ENCODE peak calls at places on chromosome 19, in five cellular contexts. E is NCI-H2081; U is activated naive CD8-positive, alpha-beta T cell treated with anti-CD3 and anti-CD28 coated beads, Interleukin-2, amount 50 U/mL, for 24 hours; Z is aorta; M is Right ventricle myocardium superior. V is an unnamed sample.

GRCh38 chr19:54420383-54421168 is 5.3 kb downstream of the TTYH1 start:
- DNase-seq in E (no peak), Z (no peak), M (peak; percentile 56), U (no peak), V (no peak)

GRCh38 chr19:42589792-42590191 is 4.9 kb downstream of the CEACAM8 start:
- DNase-seq in E (no peak), M (no peak), Z (no peak), U (no peak), V (no peak)

GRCh38 chr19:38218204-38218603 is 5.8 kb downstream of the DPF1 start:
- DNase-seq in Z (no peak), E (no peak), U (no peak), M (no peak), V (no peak)

GRCh38 chr19:370641-371330 is 26.2 kb upstream of the MIER2 start:
- DNase-seq in U (no peak), Z (peak; percentile 24), M (peak; percentile 26), E (no peak), V (no peak)

GRCh38 chr19:34220472-34221063 is 33.8 kb upstream of the GARRE1 start:
- DNase-seq in E (peak; percentile 60), U (peak; percentile 78), M (no peak), Z (peak; percentile 68), V (peak; percentile 25)

GRCh38 chr19:33684550-33685303 is 63.0 kb downstream of the CHST8 start:
- DNase-seq in Z (peak; percentile 11), E (no peak), M (no peak), U (no peak), V (no peak)

GRCh38 chr19:18933297-18933696 is 7.7 kb downstream of the HOMER3 start:
- DNase-seq in M (no peak), U (no peak), Z (no peak), E (no peak), V (no peak)

GRCh38 chr19:46271488-46272197 is 25.2 kb upstream of the HIF3A start:
- DNase-seq in M (no peak), U (peak; percentile 15), E (no peak), Z (no peak), V (no peak)

GRCh38 chr19:2282062-2282861 is at the start of gene PEAK3:
- DNase-seq in Z (peak; percentile 90), E (no peak), U (peak; percentile 53), M (peak; percentile 91), V (no peak)

GRCh38 chr19:24074720-24075119 is 12.3 kb upstream of the ZNF254 start:
- DNase-seq in Z (no peak), U (no peak), M (no peak), E (no peak), V (no peak)

GRCh38 chr19:45352471-45352870 is 11.9 kb downstream of the KLC3 start:
- DNase-seq in E (no peak), Z (no peak), M (no peak), U (no peak), V (no peak)

GRCh38 chr19:50301607-50301971 is 27.6 kb downstream of the KCNC3 start:
- DNase-seq in U (no peak), E (no peak), Z (no peak), M (no peak), V (no peak)

GRCh38 chr19:21698215-21698614 is 69.2 kb downstream of the ZNF100 start:
- DNase-seq in U (no peak), Z (no peak), E (no peak), M (no peak), V (no peak)

GRCh38 chr19:15850385-15850784 is 34.9 kb upstream of the OR10H1 start:
- DNase-seq in Z (no peak), E (no peak), M (no peak), U (no peak), V (no peak)

GRCh38 chr19:35256566-35256965 is 7.8 kb downstream of the LSR start:
- DNase-seq in M (no peak), Z (no peak), U (no peak), E (no peak), V (no peak)

GRCh38 chr19:31639306-31639705 is 290.1 kb upstream of the TSHZ3 start:
- DNase-seq in Z (no peak), U (no peak), E (no peak), M (no peak), V (no peak)

GRCh38 chr19:50485284-50485955 is 8.8 kb upstream of the GARIN5A start:
- DNase-seq in U (no peak), Z (no peak), E (no peak), M (peak; percentile 10), V (no peak)

GRCh38 chr19:49997709-49998108 is 27.5 kb downstream of the VRK3 start:
- DNase-seq in Z (no peak), U (peak; percentile 18), E (peak; percentile 12), M (no peak), V (no peak)

GRCh38 chr19:34480491-34480890 is 1.1 kb upstream of the WTIP start:
- DNase-seq in U (no peak), E (no peak), M (no peak), Z (no peak), V (no peak)

GRCh38 chr19:50377051-50377441 is 789 bp downstream of the NR1H2 start:
- DNase-seq in M (no peak), E (peak; percentile 47), Z (no peak), U (peak; percentile 58), V (no peak)

GRCh38 chr19:49554701-49555181 is 25.6 kb downstream of the NOSIP start:
- DNase-seq in Z (no peak), U (peak; percentile 61), E (no peak), M (peak; percentile 55), V (no peak)

GRCh38 chr19:33788676-33789075 is 8.0 kb upstream of the KCTD15 start:
- DNase-seq in Z (no peak), U (no peak), M (no peak), E (no peak), V (no peak)

GRCh38 chr19:6739390-6739883 is at the start of gene TRIP10:
- DNase-seq in E (peak; percentile 64), Z (peak; percentile 89), U (peak; percentile 84), M (peak; percentile 94), V (peak; percentile 49)

V was measured in NCI-H446 treated with DMSO at 0.1 percent for 48 hours.